ENCODE peak calls at places on chromosomes 11 and 22, in ten cellular contexts. R is effector memory CD4-positive, alpha-beta T cell; O is left lung; V is CD8-positive, alpha-beta T cell; A is ascending aorta; Y is CD8-positive, alpha-beta memory T cell; P is sigmoid colon; B is endodermal cell; S is GM23248; G is adipocyte. L is an unnamed sample. For H3K4me1, the result is how much of the 10 kb centered on the place peaks cover.

GRCh38 chr11:30447246-30447645 is 124.3 kb downstream of the ARL14EP start:
- DNase-seq in R (no peak), B (no peak), Y (no peak), S (no peak), G (no peak), P (no peak), V (no peak), O (no peak), A (no peak), L (no peak)

GRCh38 chr22:37310815-37311595 is 28.7 kb downstream of the CYTH4 start:
- DNase-seq in P (no peak), O (peak), S (no peak), G (no peak), A (no peak), Y (no peak), R (no peak), V (no peak), B (no peak), L (no peak)

GRCh38 chr11:24623121-24623520 is 126.3 kb downstream of the LUZP2 start:
- DNase-seq in S (no peak), G (peak), O (no peak), A (no peak), P (no peak), R (no peak), Y (no peak), V (no peak), B (no peak), L (no peak)

GRCh38 chr11:62726156-62727006 is 876 bp downstream of the HNRNPUL2 start:
- DNase-seq in B (peak), S (no peak), A (no peak), Y (no peak), R (no peak), P (peak), V (no peak), O (peak), G (no peak), L (no peak)

GRCh38 chr11:106156290-106156937 is 79.0 kb downstream of the AASDHPPT start:
- DNase-seq in O (no peak), S (peak), P (peak), Y (no peak), V (no peak), R (no peak), G (peak), B (peak), A (no peak), L (no peak)

GRCh38 chr11:82752801-82753200 is 19.1 kb upstream of the FAM181B start:
- DNase-seq in O (no peak), S (no peak), B (no peak), V (no peak), A (no peak), G (no peak), Y (no peak), P (no peak), R (no peak), L (no peak)

GRCh38 chr11:65437436-65438227 is 15.0 kb downstream of the NEAT1 start:
- DNase-seq in B (no peak), G (peak), Y (peak), O (peak), P (peak), V (no peak), A (no peak), S (peak), R (no peak), L (peak)

GRCh38 chr11:120486138-120486537 is 25.4 kb upstream of the GRIK4 start:
- DNase-seq in S (no peak), R (no peak), P (no peak), Y (no peak), A (no peak), V (no peak), B (no peak), G (no peak), O (no peak), L (no peak)

GRCh38 chr11:70586261-70587094 is 188.1 kb downstream of the CTTN start:
- DNase-seq in B (peak), O (peak), V (no peak), G (no peak), R (no peak), Y (peak), A (no peak), S (no peak), P (peak), L (no peak)

GRCh38 chr11:83151274-83151977 is 5.5 kb upstream of the PCF11 start:
- DNase-seq in A (no peak), B (no peak), O (no peak), Y (no peak), S (no peak), P (no peak), G (no peak), R (no peak), V (no peak), L (no peak)

GRCh38 chr11:12675951-12676711 is 1.9 kb downstream of the TEAD1 start:
- DNase-seq in P (peak), A (no peak), V (no peak), G (peak), O (no peak), Y (no peak), R (no peak), B (peak), S (peak), L (no peak)

GRCh38 chr11:115488945-115489344 is 15.3 kb downstream of the CADM1 start:
- DNase-seq in S (no peak), R (no peak), O (no peak), V (no peak), A (no peak), B (no peak), P (no peak), G (peak), Y (no peak), L (no peak)

GRCh38 chr11:117456027-117456720 is 128.5 kb downstream of the CEP164 start:
- DNase-seq in B (no peak), R (no peak), V (no peak), P (no peak), G (no peak), Y (no peak), O (no peak), A (no peak), S (no peak), L (no peak)

GRCh38 chr11:33835143-33835878 is 56.6 kb downstream of the LMO2 start:
- DNase-seq in G (peak), S (peak), A (no peak), Y (no peak), R (no peak), B (no peak), V (no peak), P (no peak), O (no peak), L (no peak)

GRCh38 chr11:106482920-106483761 is 405.7 kb downstream of the AASDHPPT start:
- DNase-seq in P (no peak), O (no peak), G (peak), A (no peak), B (no peak), Y (no peak), R (no peak), V (no peak), S (peak), L (no peak)

GRCh38 chr11:21301981-21302380 is 632.6 kb downstream of the NELL1 start:
- DNase-seq in O (no peak), G (no peak), S (no peak), V (no peak), R (no peak), B (no peak), Y (no peak), A (no peak), P (no peak), L (no peak)

GRCh38 chr11:33310720-33311500 is 53.7 kb downstream of the HIPK3 start:
- DNase-seq in R (no peak), P (no peak), V (no peak), G (peak), S (no peak), O (no peak), B (no peak), A (no peak), Y (no peak), L (no peak)

GRCh38 chr22:42444060-42444904 is 12.1 kb upstream of the NFAM1 start:
- DNase-seq in G (peak), O (peak), P (peak), Y (peak), S (peak), A (peak), R (peak), V (peak), B (peak), L (peak)

GRCh38 chr11:30815619-30816018 is 229.5 kb upstream of the MPPED2 start:
- DNase-seq in A (no peak), S (no peak), P (no peak), O (no peak), Y (no peak), G (no peak), R (no peak), B (no peak), V (no peak), L (no peak)

GRCh38 chr22:24554316-24555159 is at the start of gene GUCD1:
- DNase-seq in A (no peak), V (peak), Y (peak), O (peak), R (no peak), G (peak), P (no peak), B (peak), S (peak), L (no peak)

GRCh38 chr22:42316988-42317387 is 46.5 kb upstream of the TCF20 start:
- DNase-seq in B (no peak), R (peak), G (no peak), S (peak), Y (peak), V (peak), A (no peak), P (peak), O (no peak), L (peak)

GRCh38 chr22:31349960-31350359 is 3.8 kb upstream of the PATZ1 start:
- DNase-seq in A (no peak), V (no peak), S (no peak), R (no peak), O (no peak), B (no peak), P (no peak), G (no peak), Y (no peak), L (no peak)

GRCh38 chr22:38133331-38133730 is 22.8 kb upstream of the BAIAP2L2 start:
- DNase-seq in O (no peak), G (no peak), R (no peak), B (no peak), V (no peak), P (no peak), S (no peak), A (no peak), Y (no peak), L (no peak)

GRCh38 chr11:117083011-117083940 is 15.0 kb downstream of the SIK3 start:
- DNase-seq in G (peak), A (no peak), B (no peak), P (no peak), R (no peak), S (peak), V (no peak), O (no peak), Y (no peak), L (no peak)

GRCh38 chr11:119228535-119229302 is 22.6 kb downstream of the CBL start:
- DNase-seq in Y (no peak), B (no peak), G (no peak), P (no peak), R (no peak), V (no peak), O (no peak), S (no peak), A (no peak), L (no peak)

GRCh38 chr11:118211006-118211405 is 13.8 kb downstream of the JAML start:
- DNase-seq in P (no peak), O (no peak), V (no peak), S (peak), A (no peak), B (peak), R (no peak), Y (no peak), G (peak), L (no peak)

GRCh38 chr22:35685731-35686130 is 31.9 kb upstream of the APOL5 start:
- DNase-seq in V (no peak), G (no peak), O (no peak), Y (no peak), S (no peak), B (no peak), A (no peak), R (no peak), P (no peak), L (no peak)

GRCh38 chr11:134691474-134691873 is 279.4 kb upstream of the B3GAT1 start:
- DNase-seq in R (no peak), G (no peak), B (no peak), S (peak), Y (no peak), O (no peak), V (no peak), A (no peak), P (no peak), L (no peak)

GRCh38 chr11:105821366-105821765 is 200.7 kb downstream of the MSANTD4 start:
- DNase-seq in B (peak), A (no peak), P (no peak), O (no peak), R (no peak), S (no peak), G (no peak), V (no peak), Y (no peak), L (no peak)

GRCh38 chr11:69572233-69572860 is 68.6 kb upstream of the CCND1 start:
- DNase-seq in O (no peak), R (no peak), P (no peak), Y (peak), G (no peak), B (no peak), A (no peak), S (no peak), V (no peak), L (no peak)

GRCh38 chr11:69474736-69475135 is 6.7 kb upstream of the LINC01488 start:
- DNase-seq in R (no peak), A (no peak), B (no peak), O (no peak), V (no peak), Y (no peak), P (no peak), S (no peak), G (no peak), L (no peak)

GRCh38 chr22:24751518-24751917 is 23.0 kb downstream of the PIWIL3 start:
- DNase-seq in G (no peak), O (no peak), V (no peak), Y (no peak), A (no peak), R (no peak), B (no peak), S (no peak), P (no peak), L (no peak)

GRCh38 chr11:119093951-119094815 is 7.5 kb downstream of the DPAGT1 start:
- DNase-seq in O (no peak), S (peak), Y (peak), A (no peak), G (peak), V (peak), B (peak), P (no peak), R (peak), L (no peak)

GRCh38 chr22:36938028-36938425 is 24.6 kb downstream of the CSF2RB start:
- DNase-seq in P (no peak), Y (no peak), V (no peak), O (no peak), B (peak), G (no peak), A (no peak), S (no peak), R (no peak), L (no peak)

GRCh38 chr11:125358254-125358840 is 137.7 kb downstream of the FEZ1 start:
- DNase-seq in S (peak), A (no peak), P (no peak), O (no peak), Y (no peak), R (no peak), V (no peak), B (no peak), G (no peak), L (no peak)

GRCh38 chr22:49931863-49932262 is 13.4 kb downstream of the CRELD2 start:
- DNase-seq in S (no peak), A (no peak), O (no peak), V (no peak), G (no peak), Y (no peak), P (no peak), B (no peak), R (no peak), L (no peak)

GRCh38 chr22:49935561-49935960 is 17.1 kb downstream of the CRELD2 start:
- DNase-seq in O (no peak), Y (no peak), P (no peak), G (no peak), R (no peak), S (no peak), A (no peak), B (no peak), V (no peak), L (no peak)

GRCh38 chr22:49934144-49934890 is 15.9 kb downstream of the CRELD2 start:
- DNase-seq in Y (peak), P (peak), O (peak), G (peak), R (peak), V (peak), A (peak), S (peak), B (no peak), L (peak)

GRCh38 chr22:49934891-49935557 is 16.6 kb downstream of the CRELD2 start:
- DNase-seq in G (peak), B (peak), R (peak), A (no peak), P (peak), Y (peak), V (peak), O (peak), S (peak), L (peak)

GRCh38 chr22:49933236-49933921 is 14.9 kb downstream of the CRELD2 start:
- DNase-seq in V (no peak), A (no peak), Y (no peak), S (no peak), B (no peak), R (no peak), P (peak), O (no peak), G (no peak), L (no peak)
- H3K4me1 ChIP-seq in V (under half), A (under half), Y (under half), S (under half), B (under half), R (under half), P (half or more), O (half or more), G (under half), L (under half)

GRCh38 chr11:486189-486588 is 20.9 kb downstream of the RNH1 start:
- DNase-seq in B (no peak), G (no peak), R (no peak), O (no peak), S (no peak), Y (no peak), A (no peak), P (no peak), V (no peak), L (no peak)
- H3K4me1 ChIP-seq in B (under half), G (under half), R (under half), O (under half), S (under half), Y (under half), A (under half), P (under half), V (under half), L (under half)

GRCh38 chr11:76201056-76201455 is 5.2 kb downstream of the WNT11 start:
- DNase-seq in R (no peak), Y (no peak), P (no peak), B (no peak), A (no peak), G (no peak), V (no peak), O (no peak), S (no peak), L (no peak)

GRCh38 chr11:76203937-76204336 is 2.4 kb downstream of the WNT11 start:
- DNase-seq in O (no peak), R (no peak), P (no peak), A (no peak), V (no peak), G (no peak), S (no peak), Y (no peak), B (no peak), L (no peak)

GRCh38 chr11:76205252-76206076 is 838 bp downstream of the WNT11 start:
- DNase-seq in B (peak), R (no peak), O (no peak), G (peak), Y (no peak), A (no peak), V (no peak), P (no peak), S (no peak), L (no peak)

GRCh38 chr11:76201672-76202412 is 4.5 kb downstream of the WNT11 start:
- DNase-seq in B (no peak), P (no peak), A (no peak), V (no peak), S (no peak), Y (no peak), O (no peak), R (no peak), G (no peak), L (no peak)

GRCh38 chr11:76203131-76203925 is 3.0 kb downstream of the WNT11 start:
- DNase-seq in P (no peak), A (no peak), B (no peak), S (no peak), G (no peak), Y (no peak), R (no peak), O (no peak), V (no peak), L (no peak)
- H3K4me1 ChIP-seq in P (under half), A (under half), B (under half), S (under half), G (under half), Y (under half), R (under half), O (under half), V (under half), L (under half)

DNA sequence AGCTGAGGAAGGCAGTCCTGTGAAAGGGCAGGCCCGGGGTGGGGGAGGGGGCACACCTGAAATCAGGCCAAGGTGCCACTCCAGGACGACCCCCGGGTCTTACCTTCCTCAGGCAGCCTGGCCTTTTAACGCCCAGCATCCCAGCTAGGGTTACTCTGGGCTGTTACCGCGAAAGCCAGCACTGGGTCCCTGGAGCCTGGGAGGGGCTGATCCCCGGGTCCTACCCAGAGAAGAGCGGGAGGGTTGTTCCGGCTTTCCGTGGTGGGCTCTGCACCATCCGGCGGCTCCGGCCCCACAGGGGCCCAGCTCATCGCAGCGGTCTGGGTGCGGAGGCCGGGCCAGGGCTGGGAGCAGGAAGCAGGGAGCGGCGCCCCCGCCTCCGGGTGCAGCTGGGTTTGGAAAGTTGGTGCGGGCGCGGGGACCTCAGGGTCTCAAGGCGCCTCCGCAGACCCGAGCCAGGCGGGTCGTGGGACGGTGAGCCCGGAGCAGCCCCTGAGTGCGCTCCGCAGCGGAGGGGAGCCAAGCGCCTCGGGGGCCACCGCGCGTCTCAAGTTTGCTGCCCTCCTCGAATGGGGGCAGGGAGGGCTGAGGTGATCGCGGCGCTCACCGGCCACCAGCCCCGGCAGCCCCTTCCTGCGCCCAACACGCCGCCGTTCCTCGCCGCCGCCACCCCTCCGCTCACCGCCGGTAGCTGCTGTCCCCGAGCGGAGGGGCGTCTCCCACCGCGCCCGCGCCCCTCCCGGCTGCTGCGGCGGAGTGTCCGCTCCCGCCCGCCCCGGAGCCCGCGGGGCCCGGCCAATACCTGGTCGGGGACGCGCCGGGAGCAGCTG is 831 bp downstream of the CHST1 start:
- DNase-seq in O (no peak), R (no peak), G (peak), S (no peak), V (no peak), P (peak), A (no peak), B (peak), Y (no peak), L (no peak)
- H3K4me1 ChIP-seq in O (under half), R (under half), G (under half), S (under half), V (under half), P (under half), A (under half), B (under half), Y (under half), L (under half)

GRCh38 chr11:1748467-1749019 is 1.9 kb downstream of the IFITM10 start:
- DNase-seq in G (no peak), A (no peak), P (no peak), S (peak), Y (no peak), O (no peak), R (no peak), B (no peak), V (no peak), L (no peak)
- H3K4me1 ChIP-seq in G (under half), A (under half), P (under half), S (under half), Y (under half), O (half or more), R (under half), B (under half), V (under half), L (under half)

GRCh38 chr11:68202165-68202564 is 10.9 kb downstream of the KMT5B start:
- DNase-seq in B (no peak), A (no peak), Y (no peak), V (no peak), O (no peak), P (no peak), G (no peak), S (no peak), R (no peak), L (no peak)
- H3K4me1 ChIP-seq in B (under half), A (under half), Y (half or more), V (under half), O (half or more), P (half or more), G (under half), S (under half), R (under half), L (under half)

L was measured in breast epithelium.